ENCODE peak calls at places on chromosomes 2 and 18, in six cellular contexts. One of them, this sample, is unnamed.

GRCh38 chr2:103176289-103176915 is 414.6 kb downstream of the TMEM182 start:
- DNase-seq in MM.1S: no peak
- DNase-seq in GM23338: no peak
- DNase-seq in GM23248: no peak
- DNase-seq in PC-9: no peak
- DNase-seq in neural progenitor cell: peak; percentile 92
- DNase-seq in this sample: no peak

GRCh38 chr2:128638741-128639477 is 320.2 kb upstream of the HS6ST1 start:
- DNase-seq in PC-9: peak; percentile 63
- DNase-seq in GM23248: peak; percentile 70
- DNase-seq in GM23338: peak; percentile 98
- DNase-seq in MM.1S: no peak
- DNase-seq in neural progenitor cell: peak; percentile 97
- DNase-seq in this sample: no peak

GRCh38 chr2:12087671-12088380 is 341.4 kb downstream of the LPIN1 start:
- DNase-seq in GM23248: peak; percentile 86
- DNase-seq in PC-9: peak; percentile 94
- DNase-seq in neural progenitor cell: no peak
- DNase-seq in GM23338: no peak
- DNase-seq in MM.1S: no peak
- DNase-seq in this sample: peak; percentile 96

GRCh38 chr2:30527859-30528258 is 80.8 kb downstream of the LCLAT1 start:
- DNase-seq in neural progenitor cell: no peak
- DNase-seq in PC-9: no peak
- DNase-seq in MM.1S: no peak
- DNase-seq in GM23338: no peak
- DNase-seq in GM23248: peak; percentile 49
- DNase-seq in this sample: peak; percentile 21

GRCh38 chr2:41791523-41791922 is 256.3 kb upstream of the PKDCC start:
- DNase-seq in neural progenitor cell: peak; percentile 65
- DNase-seq in GM23248: peak; percentile 50
- DNase-seq in PC-9: no peak
- DNase-seq in MM.1S: peak; percentile 72
- DNase-seq in GM23338: peak; percentile 60
- DNase-seq in this sample: peak; percentile 48

GRCh38 chr2:69168144-69168813 is 155.3 kb downstream of the ANTXR1 start:
- DNase-seq in PC-9: no peak
- DNase-seq in neural progenitor cell: no peak
- DNase-seq in MM.1S: no peak
- DNase-seq in GM23248: no peak
- DNase-seq in GM23338: no peak
- DNase-seq in this sample: peak; percentile 10

GRCh38 chr18:57542801-57543427 is 43.6 kb downstream of the FECH start:
- DNase-seq in GM23338: no peak
- DNase-seq in GM23248: peak; percentile 86
- DNase-seq in neural progenitor cell: no peak
- DNase-seq in MM.1S: no peak
- DNase-seq in PC-9: no peak
- DNase-seq in this sample: no peak

GRCh38 chr2:55431982-55432627 is 12.4 kb upstream of the CCDC88A start:
- DNase-seq in neural progenitor cell: peak; percentile 38
- DNase-seq in GM23338: peak; percentile 57
- DNase-seq in MM.1S: peak; percentile 64
- DNase-seq in GM23248: peak; percentile 70
- DNase-seq in PC-9: peak; percentile 49
- DNase-seq in this sample: peak; percentile 61

GRCh38 chr18:78673516-78674321 is 305.9 kb upstream of the SALL3 start:
- DNase-seq in neural progenitor cell: no peak
- DNase-seq in PC-9: no peak
- DNase-seq in MM.1S: no peak
- DNase-seq in GM23248: no peak
- DNase-seq in GM23338: no peak
- DNase-seq in this sample: no peak

GRCh38 chr18:34848156-34848555 is 138.1 kb downstream of the DTNA start:
- DNase-seq in MM.1S: no peak
- DNase-seq in GM23248: no peak
- DNase-seq in GM23338: peak; percentile 5
- DNase-seq in neural progenitor cell: no peak
- DNase-seq in PC-9: no peak
- DNase-seq in this sample: no peak

GRCh38 chr18:53219853-53220252 is 879.9 kb downstream of the DCC start:
- DNase-seq in neural progenitor cell: no peak
- DNase-seq in MM.1S: no peak
- DNase-seq in GM23338: peak; percentile 4
- DNase-seq in GM23248: no peak
- DNase-seq in PC-9: no peak
- DNase-seq in this sample: no peak

GRCh38 chr2:237221443-237221842 is 135.8 kb downstream of the COPS8 start:
- DNase-seq in GM23338: no peak
- DNase-seq in GM23248: no peak
- DNase-seq in MM.1S: no peak
- DNase-seq in neural progenitor cell: no peak
- DNase-seq in PC-9: no peak
- DNase-seq in this sample: no peak

GRCh38 chr2:237222178-237222577 is 136.5 kb downstream of the COPS8 start:
- DNase-seq in neural progenitor cell: no peak
- DNase-seq in GM23248: peak; percentile 89
- DNase-seq in PC-9: no peak
- DNase-seq in MM.1S: no peak
- DNase-seq in GM23338: no peak
- DNase-seq in this sample: peak; percentile 41

GRCh38 chr2:237218756-237219155 is 133.1 kb downstream of the COPS8 start:
- DNase-seq in GM23338: no peak
- DNase-seq in neural progenitor cell: no peak
- DNase-seq in PC-9: no peak
- DNase-seq in GM23248: peak; percentile 75
- DNase-seq in MM.1S: no peak
- DNase-seq in this sample: no peak

GRCh38 chr2:237223208-237223861 is 137.6 kb downstream of the COPS8 start:
- DNase-seq in neural progenitor cell: no peak
- DNase-seq in MM.1S: no peak
- DNase-seq in PC-9: peak; percentile 71
- DNase-seq in GM23338: no peak
- DNase-seq in GM23248: peak; percentile 97
- DNase-seq in this sample: peak; percentile 67

DNA sequence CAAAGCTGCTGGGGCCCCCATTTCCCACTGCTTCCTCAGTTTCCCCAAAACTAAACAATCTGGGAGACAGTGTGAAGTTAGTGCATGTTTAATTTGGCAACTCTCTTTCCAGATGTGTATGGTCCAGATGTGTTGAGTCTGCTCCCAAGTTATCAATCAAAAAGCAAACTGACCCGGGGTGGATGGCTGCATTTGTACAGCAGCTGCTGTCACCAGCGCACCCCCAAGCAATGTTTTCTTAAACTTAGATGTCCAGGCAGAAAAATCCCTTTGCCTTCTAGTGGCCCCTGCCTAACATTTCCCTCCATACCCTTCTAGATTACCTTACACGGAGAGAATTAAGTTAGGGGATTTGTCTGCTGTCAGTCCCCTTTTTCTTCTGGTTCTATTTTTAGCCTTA is 137.0 kb downstream of the COPS8 start:
- DNase-seq in GM23248: peak; percentile 50
- DNase-seq in PC-9: no peak
- DNase-seq in MM.1S: no peak
- DNase-seq in neural progenitor cell: no peak
- DNase-seq in GM23338: no peak
- DNase-seq in this sample: no peak
- H3F3A ChIP-seq in GM23248: peaks cover 63% of the 10 kb centered on the region
- H3F3A ChIP-seq in PC-9: peaks cover 11% of the 10 kb centered on the region
- H3F3A ChIP-seq in MM.1S: no peaks in the 10 kb centered on the region
- H3F3A ChIP-seq in neural progenitor cell: no peaks in the 10 kb centered on the region
- H3F3A ChIP-seq in GM23338: no peaks in the 10 kb centered on the region
- H3F3A ChIP-seq in this sample: no peaks in the 10 kb centered on the region

GRCh38 chr2:218990612-218991011 is 2.6 kb downstream of the CRYBA2 start:
- DNase-seq in PC-9: no peak
- DNase-seq in neural progenitor cell: no peak
- DNase-seq in GM23248: no peak
- DNase-seq in MM.1S: no peak
- DNase-seq in GM23338: no peak
- DNase-seq in this sample: no peak
- TF ChIP-seq EZH2 in PC-9: no peak
- TF ChIP-seq EZH2 in neural progenitor cell: no peak
- TF ChIP-seq EZH2 in GM23248: no peak
- TF ChIP-seq EZH2 in MM.1S: no peak
- TF ChIP-seq EZH2 in GM23338: peak; percentile 86
- TF ChIP-seq EZH2 in this sample: no peak

GRCh38 chr2:136384541-136385303 is 266.8 kb upstream of the CXCR4 start:
- DNase-seq in neural progenitor cell: peak; percentile 71
- DNase-seq in GM23248: peak; percentile 33
- DNase-seq in MM.1S: peak; percentile 77
- DNase-seq in PC-9: no peak
- DNase-seq in GM23338: peak; percentile 70
- DNase-seq in this sample: peak; percentile 55
- H3F3A ChIP-seq in neural progenitor cell: no peaks in the 10 kb centered on the region
- H3F3A ChIP-seq in GM23248: no peaks in the 10 kb centered on the region
- H3F3A ChIP-seq in MM.1S: peaks cover 35% of the 10 kb centered on the region
- H3F3A ChIP-seq in PC-9: no peaks in the 10 kb centered on the region
- H3F3A ChIP-seq in GM23338: no peaks in the 10 kb centered on the region
- H3F3A ChIP-seq in this sample: no peaks in the 10 kb centered on the region

GRCh38 chr2:169363027-169363569 is 764 bp upstream of the LRP2 start:
- DNase-seq in GM23248: no peak
- DNase-seq in neural progenitor cell: peak; percentile 37
- DNase-seq in PC-9: no peak
- DNase-seq in MM.1S: no peak
- DNase-seq in GM23338: peak; percentile 38
- DNase-seq in this sample: no peak

GRCh38 chr2:169363570-169364150 is 1.3 kb upstream of the LRP2 start:
- DNase-seq in GM23248: peak; percentile 28
- DNase-seq in MM.1S: peak; percentile 67
- DNase-seq in GM23338: peak; percentile 53
- DNase-seq in neural progenitor cell: peak; percentile 76
- DNase-seq in PC-9: no peak
- DNase-seq in this sample: no peak

GRCh38 chr2:169360984-169361705 is 1.2 kb downstream of the LRP2 start:
- DNase-seq in PC-9: no peak
- DNase-seq in GM23338: peak; percentile 67
- DNase-seq in neural progenitor cell: peak; percentile 93
- DNase-seq in GM23248: peak; percentile 2
- DNase-seq in MM.1S: no peak
- DNase-seq in this sample: no peak

GRCh38 chr2:169361706-169362345 is 508 bp downstream of the LRP2 start:
- DNase-seq in GM23248: peak; percentile 42
- DNase-seq in PC-9: no peak
- DNase-seq in GM23338: peak; percentile 50
- DNase-seq in MM.1S: no peak
- DNase-seq in neural progenitor cell: peak; percentile 72
- DNase-seq in this sample: no peak

GRCh38 chr2:169362346-169363026 is at the start of gene LRP2:
- DNase-seq in neural progenitor cell: peak; percentile 74
- DNase-seq in PC-9: no peak
- DNase-seq in GM23338: peak; percentile 55
- DNase-seq in GM23248: peak; percentile 19
- DNase-seq in MM.1S: peak; percentile 19
- DNase-seq in this sample: no peak
- TF ChIP-seq EZH2 in neural progenitor cell: no peak
- TF ChIP-seq EZH2 in PC-9: no peak
- TF ChIP-seq EZH2 in GM23338: peak; percentile 90
- TF ChIP-seq EZH2 in GM23248: no peak
- TF ChIP-seq EZH2 in MM.1S: no peak
- TF ChIP-seq EZH2 in this sample: peak; percentile 73

GRCh38 chr2:202286595-202286994 is 21.0 kb downstream of the NOP58 start:
- DNase-seq in MM.1S: no peak
- DNase-seq in GM23248: no peak
- DNase-seq in neural progenitor cell: no peak
- DNase-seq in PC-9: no peak
- DNase-seq in GM23338: no peak
- DNase-seq in this sample: no peak

GRCh38 chr2:202290316-202290715 is 24.8 kb downstream of the NOP58 start:
- DNase-seq in PC-9: no peak
- DNase-seq in GM23338: no peak
- DNase-seq in MM.1S: no peak
- DNase-seq in neural progenitor cell: no peak
- DNase-seq in GM23248: no peak
- DNase-seq in this sample: no peak

GRCh38 chr2:202289394-202290204 is 24.0 kb downstream of the NOP58 start:
- DNase-seq in GM23338: no peak
- DNase-seq in GM23248: no peak
- DNase-seq in neural progenitor cell: no peak
- DNase-seq in MM.1S: no peak
- DNase-seq in PC-9: no peak
- DNase-seq in this sample: no peak

GRCh38 chr2:202290970-202291369 is 25.4 kb downstream of the NOP58 start:
- DNase-seq in PC-9: no peak
- DNase-seq in MM.1S: no peak
- DNase-seq in GM23248: peak; percentile 10
- DNase-seq in GM23338: no peak
- DNase-seq in neural progenitor cell: no peak
- DNase-seq in this sample: no peak
- H3F3A ChIP-seq in PC-9: peaks cover 40% of the 10 kb centered on the region
- H3F3A ChIP-seq in MM.1S: peaks cover 11% of the 10 kb centered on the region
- H3F3A ChIP-seq in GM23248: peaks cover 38% of the 10 kb centered on the region
- H3F3A ChIP-seq in GM23338: peaks cover 21% of the 10 kb centered on the region
- H3F3A ChIP-seq in neural progenitor cell: peaks cover 7% of the 10 kb centered on the region
- H3F3A ChIP-seq in this sample: no peaks in the 10 kb centered on the region

DNA sequence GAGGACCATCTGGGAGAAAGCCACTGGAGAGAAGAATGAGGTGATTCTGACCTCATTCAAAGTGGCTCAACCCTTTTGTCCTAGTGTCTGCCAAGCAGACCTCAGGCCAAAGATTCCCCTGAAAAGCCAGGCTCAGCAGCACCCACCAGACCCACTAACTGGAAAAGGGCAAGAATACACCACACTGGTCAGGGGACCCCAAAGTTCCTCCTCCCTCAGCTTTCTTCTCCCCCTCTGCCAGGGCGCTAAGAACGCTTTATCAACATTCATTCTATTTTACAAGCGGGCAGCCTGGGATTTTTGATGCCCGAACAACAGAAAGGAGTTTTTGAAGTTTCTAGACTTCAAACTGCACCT is 7.3 kb downstream of the PAX3 start:
- DNase-seq in GM23248: no peak
- DNase-seq in GM23338: no peak
- DNase-seq in neural progenitor cell: no peak
- DNase-seq in MM.1S: no peak
- DNase-seq in PC-9: no peak
- DNase-seq in this sample: no peak
- TF ChIP-seq EZH2 in GM23248: no peak
- TF ChIP-seq EZH2 in GM23338: no peak
- TF ChIP-seq EZH2 in neural progenitor cell: no peak
- TF ChIP-seq EZH2 in MM.1S: no peak
- TF ChIP-seq EZH2 in PC-9: no peak
- TF ChIP-seq EZH2 in this sample: no peak

DNA sequence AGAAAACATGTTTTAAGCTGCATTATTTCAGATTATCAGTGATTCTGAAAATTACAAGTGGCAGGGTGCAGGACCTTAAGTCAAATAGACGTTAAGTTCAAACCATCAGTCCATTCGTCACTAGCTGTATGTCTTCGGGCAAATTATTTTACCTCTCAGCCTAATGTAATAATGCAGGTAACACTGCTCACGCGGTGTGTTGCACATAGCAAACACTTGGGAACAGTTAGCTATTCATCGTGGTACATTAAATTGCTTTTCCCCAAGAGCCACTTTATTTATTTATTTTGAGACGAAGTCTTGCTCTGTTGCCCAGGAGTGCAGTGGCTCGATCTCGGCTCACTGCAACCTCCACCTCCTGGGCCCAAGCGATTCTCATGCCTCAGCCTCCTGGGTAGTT is 10.1 kb downstream of the MAT2A start:
- DNase-seq in GM23248: no peak
- DNase-seq in neural progenitor cell: no peak
- DNase-seq in MM.1S: no peak
- DNase-seq in PC-9: no peak
- DNase-seq in GM23338: no peak
- DNase-seq in this sample: no peak
- H3F3A ChIP-seq in GM23248: peaks cover 78% of the 10 kb centered on the region
- H3F3A ChIP-seq in neural progenitor cell: peaks cover 56% of the 10 kb centered on the region
- H3F3A ChIP-seq in MM.1S: peaks cover 41% of the 10 kb centered on the region
- H3F3A ChIP-seq in PC-9: peaks cover 58% of the 10 kb centered on the region
- H3F3A ChIP-seq in GM23338: peaks cover 34% of the 10 kb centered on the region
- H3F3A ChIP-seq in this sample: peaks cover 38% of the 10 kb centered on the region